ENCODE peak calls at places on chromosomes 4 and X, in ten cellular contexts. One of them, this sample, is unnamed.

GRCh38 chr4:159705334-159705733 is 602.5 kb downstream of the RAPGEF2 start:
- DNase-seq in stimulated activated CD8-positive, alpha-beta memory T cell treated with anti-CD3 and anti-CD28 coated beads, Interleukin-7, amount 100 ng/mL, for 24 hours: no peak
- DNase-seq in memory B cell: no peak
- DNase-seq in osteoblast: no peak
- DNase-seq in kidney epithelial cell: no peak
- DNase-seq in NCI-H69: no peak
- DNase-seq in left ventricle myocardium inferior: no peak
- DNase-seq in coronary artery: no peak
- DNase-seq in SK-N-DZ: peak; percentile 60
- DNase-seq in GDM1: no peak
- DNase-seq in this sample: no peak

GRCh38 chr4:164571593-164572385 is 182.1 kb upstream of the SMIM31 start:
- DNase-seq in stimulated activated CD8-positive, alpha-beta memory T cell treated with anti-CD3 and anti-CD28 coated beads, Interleukin-7, amount 100 ng/mL, for 24 hours: no peak
- DNase-seq in memory B cell: no peak
- DNase-seq in osteoblast: no peak
- DNase-seq in kidney epithelial cell: peak; percentile 9
- DNase-seq in NCI-H69: no peak
- DNase-seq in left ventricle myocardium inferior: no peak
- DNase-seq in coronary artery: no peak
- DNase-seq in SK-N-DZ: no peak
- DNase-seq in GDM1: no peak
- DNase-seq in this sample: no peak

GRCh38 chr4:3679071-3679825 is 86.9 kb upstream of the ADRA2C start:
- DNase-seq in stimulated activated CD8-positive, alpha-beta memory T cell treated with anti-CD3 and anti-CD28 coated beads, Interleukin-7, amount 100 ng/mL, for 24 hours: no peak
- DNase-seq in memory B cell: no peak
- DNase-seq in osteoblast: no peak
- DNase-seq in kidney epithelial cell: no peak
- DNase-seq in NCI-H69: no peak
- DNase-seq in left ventricle myocardium inferior: no peak
- DNase-seq in coronary artery: no peak
- DNase-seq in SK-N-DZ: no peak
- DNase-seq in GDM1: no peak
- DNase-seq in this sample: no peak

GRCh38 chrX:17425551-17425950 is 50.6 kb downstream of the NHS start:
- DNase-seq in stimulated activated CD8-positive, alpha-beta memory T cell treated with anti-CD3 and anti-CD28 coated beads, Interleukin-7, amount 100 ng/mL, for 24 hours: no peak
- DNase-seq in memory B cell: no peak
- DNase-seq in osteoblast: no peak
- DNase-seq in kidney epithelial cell: no peak
- DNase-seq in NCI-H69: no peak
- DNase-seq in left ventricle myocardium inferior: no peak
- DNase-seq in coronary artery: no peak
- DNase-seq in SK-N-DZ: no peak
- DNase-seq in GDM1: no peak
- DNase-seq in this sample: no peak

GRCh38 chr4:23114538-23114937 is 421.8 kb downstream of the GBA3 start:
- DNase-seq in stimulated activated CD8-positive, alpha-beta memory T cell treated with anti-CD3 and anti-CD28 coated beads, Interleukin-7, amount 100 ng/mL, for 24 hours: no peak
- DNase-seq in memory B cell: no peak
- DNase-seq in osteoblast: no peak
- DNase-seq in kidney epithelial cell: no peak
- DNase-seq in NCI-H69: no peak
- DNase-seq in left ventricle myocardium inferior: no peak
- DNase-seq in coronary artery: no peak
- DNase-seq in SK-N-DZ: no peak
- DNase-seq in GDM1: no peak
- DNase-seq in this sample: no peak

GRCh38 chr4:185115827-185116232 is 27.2 kb upstream of the SLC25A4 start:
- DNase-seq in stimulated activated CD8-positive, alpha-beta memory T cell treated with anti-CD3 and anti-CD28 coated beads, Interleukin-7, amount 100 ng/mL, for 24 hours: no peak
- DNase-seq in memory B cell: no peak
- DNase-seq in osteoblast: peak; percentile 63
- DNase-seq in kidney epithelial cell: peak; percentile 77
- DNase-seq in NCI-H69: peak; percentile 76
- DNase-seq in left ventricle myocardium inferior: peak; percentile 69
- DNase-seq in coronary artery: peak; percentile 84
- DNase-seq in SK-N-DZ: peak; percentile 97
- DNase-seq in GDM1: no peak
- DNase-seq in this sample: no peak

GRCh38 chrX:24767557-24767956 is 73.8 kb downstream of the POLA1 start:
- DNase-seq in stimulated activated CD8-positive, alpha-beta memory T cell treated with anti-CD3 and anti-CD28 coated beads, Interleukin-7, amount 100 ng/mL, for 24 hours: no peak
- DNase-seq in memory B cell: no peak
- DNase-seq in osteoblast: no peak
- DNase-seq in kidney epithelial cell: no peak
- DNase-seq in NCI-H69: no peak
- DNase-seq in left ventricle myocardium inferior: no peak
- DNase-seq in coronary artery: no peak
- DNase-seq in SK-N-DZ: no peak
- DNase-seq in GDM1: no peak
- DNase-seq in this sample: no peak

GRCh38 chrX:136192839-136193414 is 45.6 kb downstream of the FHL1 start:
- DNase-seq in stimulated activated CD8-positive, alpha-beta memory T cell treated with anti-CD3 and anti-CD28 coated beads, Interleukin-7, amount 100 ng/mL, for 24 hours: no peak
- DNase-seq in memory B cell: no peak
- DNase-seq in osteoblast: no peak
- DNase-seq in kidney epithelial cell: no peak
- DNase-seq in NCI-H69: no peak
- DNase-seq in left ventricle myocardium inferior: no peak
- DNase-seq in coronary artery: no peak
- DNase-seq in SK-N-DZ: no peak
- DNase-seq in GDM1: no peak
- DNase-seq in this sample: peak; percentile 13

GRCh38 chr4:41728571-41728908 is 20.0 kb downstream of the PHOX2B start:
- DNase-seq in stimulated activated CD8-positive, alpha-beta memory T cell treated with anti-CD3 and anti-CD28 coated beads, Interleukin-7, amount 100 ng/mL, for 24 hours: no peak
- DNase-seq in memory B cell: no peak
- DNase-seq in osteoblast: no peak
- DNase-seq in kidney epithelial cell: no peak
- DNase-seq in NCI-H69: no peak
- DNase-seq in left ventricle myocardium inferior: no peak
- DNase-seq in coronary artery: no peak
- DNase-seq in SK-N-DZ: no peak
- DNase-seq in GDM1: no peak
- DNase-seq in this sample: no peak

GRCh38 chrX:47611926-47612325 is 7.7 kb downstream of the SYN1 start:
- DNase-seq in stimulated activated CD8-positive, alpha-beta memory T cell treated with anti-CD3 and anti-CD28 coated beads, Interleukin-7, amount 100 ng/mL, for 24 hours: no peak
- DNase-seq in memory B cell: no peak
- DNase-seq in osteoblast: no peak
- DNase-seq in kidney epithelial cell: no peak
- DNase-seq in NCI-H69: no peak
- DNase-seq in left ventricle myocardium inferior: no peak
- DNase-seq in coronary artery: no peak
- DNase-seq in SK-N-DZ: no peak
- DNase-seq in GDM1: no peak
- DNase-seq in this sample: no peak

GRCh38 chr4:173529505-173530325 is at the start of gene HAND2:
- DNase-seq in stimulated activated CD8-positive, alpha-beta memory T cell treated with anti-CD3 and anti-CD28 coated beads, Interleukin-7, amount 100 ng/mL, for 24 hours: no peak
- DNase-seq in memory B cell: no peak
- DNase-seq in osteoblast: peak; percentile 98
- DNase-seq in kidney epithelial cell: no peak
- DNase-seq in NCI-H69: no peak
- DNase-seq in left ventricle myocardium inferior: peak; percentile 84
- DNase-seq in coronary artery: no peak
- DNase-seq in SK-N-DZ: peak; percentile 96
- DNase-seq in GDM1: no peak
- DNase-seq in this sample: no peak

GRCh38 chr4:5956285-5957021 is 61.8 kb downstream of the C4orf50 start:
- DNase-seq in stimulated activated CD8-positive, alpha-beta memory T cell treated with anti-CD3 and anti-CD28 coated beads, Interleukin-7, amount 100 ng/mL, for 24 hours: no peak
- DNase-seq in memory B cell: no peak
- DNase-seq in osteoblast: no peak
- DNase-seq in kidney epithelial cell: no peak
- DNase-seq in NCI-H69: peak; percentile 99
- DNase-seq in left ventricle myocardium inferior: no peak
- DNase-seq in coronary artery: peak; percentile 49
- DNase-seq in SK-N-DZ: peak; percentile 52
- DNase-seq in GDM1: no peak
- DNase-seq in this sample: no peak

GRCh38 chr4:3299538-3300197 is 6.8 kb downstream of the RGS12 start:
- DNase-seq in stimulated activated CD8-positive, alpha-beta memory T cell treated with anti-CD3 and anti-CD28 coated beads, Interleukin-7, amount 100 ng/mL, for 24 hours: no peak
- DNase-seq in memory B cell: no peak
- DNase-seq in osteoblast: peak; percentile 65
- DNase-seq in kidney epithelial cell: no peak
- DNase-seq in NCI-H69: no peak
- DNase-seq in left ventricle myocardium inferior: no peak
- DNase-seq in coronary artery: peak; percentile 66
- DNase-seq in SK-N-DZ: no peak
- DNase-seq in GDM1: no peak
- DNase-seq in this sample: no peak

This sample was measured in GF-D8.